ENCODE peak calls at places on chromosome 9, in six cellular contexts. F, E, Q, B, C and M are unnamed samples.

GRCh38 chr9:87950765-87951488 is 23.4 kb downstream of the CDK20 start:
- DNase-seq in C (no peak), B (no peak), E (no peak), F (peak; percentile 66), Q (no peak), M (no peak)

GRCh38 chr9:133612051-133612450 is 2.9 kb upstream of the FAM163B start:
- DNase-seq in Q (no peak), E (no peak), F (no peak), C (no peak), B (no peak), M (no peak)

GRCh38 chr9:98357921-98358535 is 102.6 kb upstream of the TBC1D2 start:
- DNase-seq in Q (no peak), F (peak; percentile 66), C (no peak), B (no peak), E (no peak), M (no peak)

GRCh38 chr9:123322771-123323481 is 33.1 kb upstream of the CRB2 start:
- DNase-seq in F (no peak), Q (no peak), E (no peak), B (no peak), C (no peak), M (no peak)

GRCh38 chr9:70594546-70594945 is 180.1 kb upstream of the KLF9 start:
- DNase-seq in B (no peak), Q (no peak), E (no peak), C (no peak), F (no peak), M (no peak)

GRCh38 chr9:85248514-85249312 is 493.0 kb downstream of the AGTPBP1 start:
- DNase-seq in E (no peak), F (peak; percentile 6), Q (no peak), B (no peak), C (no peak), M (no peak)

GRCh38 chr9:124350485-124351263 is 64.6 kb downstream of the PSMB7 start:
- DNase-seq in C (no peak), E (peak; percentile 29), B (peak; percentile 21), F (no peak), Q (no peak), M (no peak)

GRCh38 chr9:134661791-134662142 is 20.2 kb downstream of the COL5A1 start:
- DNase-seq in B (peak; percentile 29), Q (no peak), E (peak; percentile 79), F (no peak), C (no peak), M (no peak)

GRCh38 chr9:23324511-23324910 is 501.5 kb downstream of the ELAVL2 start:
- DNase-seq in E (no peak), Q (no peak), F (no peak), C (no peak), B (no peak), M (no peak)

GRCh38 chr9:96487949-96488348 is 38.0 kb downstream of the HABP4 start:
- DNase-seq in B (no peak), E (peak; percentile 71), C (no peak), F (no peak), Q (peak; percentile 61), M (peak; percentile 75)

GRCh38 chr9:133792721-133793470 is 54.7 kb upstream of the SARDH start:
- DNase-seq in C (peak; percentile 73), Q (peak; percentile 82), E (peak; percentile 89), F (peak; percentile 49), B (peak; percentile 85), M (peak; percentile 85)

GRCh38 chr9:124348831-124349230 is 66.4 kb downstream of the PSMB7 start:
- DNase-seq in Q (no peak), B (no peak), C (no peak), F (no peak), E (peak; percentile 46), M (no peak)

GRCh38 chr9:134455951-134456739 is 129.9 kb downstream of the RXRA start:
- DNase-seq in C (peak; percentile 61), E (peak; percentile 93), F (peak; percentile 64), B (peak; percentile 87), Q (peak; percentile 84), M (peak; percentile 95)

GRCh38 chr9:69976165-69976564 is 67.5 kb upstream of the MAMDC2 start:
- DNase-seq in B (no peak), Q (no peak), C (no peak), F (peak; percentile 56), E (no peak), M (no peak)

GRCh38 chr9:134624827-134625181 is 16.8 kb upstream of the COL5A1 start:
- DNase-seq in F (peak; percentile 79), E (peak; percentile 75), B (peak; percentile 28), C (no peak), Q (no peak), M (peak; percentile 19)

GRCh38 chr9:13213337-13213736 is 66.2 kb downstream of the MPDZ start:
- DNase-seq in F (peak; percentile 30), C (no peak), E (no peak), B (no peak), Q (no peak), M (no peak)

GRCh38 chr9:107807183-107807582 is 317.6 kb upstream of the KLF4 start:
- DNase-seq in B (no peak), F (peak; percentile 55), Q (no peak), E (no peak), C (no peak), M (no peak)

GRCh38 chr9:78031271-78031825 is at the start of gene GNAQ:
- DNase-seq in Q (peak; percentile 35), E (peak; percentile 60), B (no peak), C (no peak), F (peak; percentile 13), M (peak; percentile 35)

GRCh38 chr9:100377015-100377414 is 24.3 kb upstream of the TEX10 start:
- DNase-seq in Q (no peak), B (no peak), F (no peak), C (no peak), E (no peak), M (no peak)

GRCh38 chr9:108234811-108235210 is 621.0 kb downstream of the ACTL7B start:
- DNase-seq in B (no peak), E (no peak), C (no peak), F (no peak), Q (no peak), M (no peak)

GRCh38 chr9:83024501-83025125 is 38.3 kb downstream of the RASEF start:
- DNase-seq in E (no peak), Q (no peak), F (no peak), C (no peak), B (no peak), M (no peak)

GRCh38 chr9:133708123-133708769 is 29.9 kb downstream of the SARDH start:
- DNase-seq in F (no peak), Q (no peak), B (peak; percentile 27), E (peak; percentile 34), C (no peak), M (peak; percentile 33)

GRCh38 chr9:38650564-38650963 is 30.2 kb upstream of the ANKRD18A start:
- DNase-seq in E (no peak), Q (no peak), F (no peak), B (no peak), C (no peak), M (no peak)

GRCh38 chr9:113484258-113484730 is 20.8 kb downstream of the RGS3 start:
- DNase-seq in E (peak; percentile 69), B (no peak), Q (peak; percentile 81), C (peak; percentile 84), F (no peak), M (peak; percentile 79)

GRCh38 chr9:98096091-98096490 is 22.9 kb downstream of the TRIM14 start:
- DNase-seq in E (no peak), F (no peak), C (no peak), Q (no peak), B (no peak), M (no peak)

DNA sequence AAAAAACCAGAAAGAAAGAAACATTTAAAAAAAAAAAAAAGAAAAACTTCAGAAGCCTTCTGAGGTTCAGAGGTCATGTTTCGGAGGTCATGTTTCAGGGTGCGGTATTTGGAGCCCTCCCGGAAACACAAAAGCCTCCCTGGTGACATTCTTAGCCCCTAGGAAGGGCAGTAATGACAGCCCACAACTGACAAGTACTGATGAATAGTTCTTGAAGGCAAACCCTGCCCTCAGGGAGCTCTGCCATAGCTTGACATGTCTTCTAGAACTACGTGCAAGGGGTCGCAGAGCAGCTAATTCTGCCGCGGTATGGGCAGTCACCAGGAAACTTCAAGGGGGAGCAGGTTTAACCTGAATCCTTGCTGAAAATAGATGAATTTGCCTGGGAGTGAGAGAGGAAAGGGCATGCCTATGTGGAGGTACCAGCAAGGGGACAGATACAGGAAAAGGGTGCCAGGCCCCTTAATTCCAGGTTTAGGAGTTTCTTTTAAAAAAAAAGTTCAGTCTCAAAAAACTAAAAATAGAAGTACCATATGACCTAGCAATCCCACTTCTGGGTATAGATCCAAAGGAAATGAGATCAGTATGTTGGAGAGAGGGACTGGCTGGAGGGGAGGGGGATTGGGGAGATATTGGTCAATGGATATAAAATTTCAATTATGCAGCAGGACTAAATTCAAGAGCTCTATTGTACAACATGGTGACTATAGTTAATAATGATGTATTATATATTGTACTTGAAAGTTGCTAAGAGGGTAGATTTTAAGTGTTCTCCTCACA is 98.4 kb downstream of the C9orf152 start:
- DNase-seq in B (no peak), F (no peak), C (no peak), E (no peak), Q (no peak), M (no peak)
- H3K4me1 ChIP-seq in B (peaks cover 32% of the 10 kb centered on the region), F (no peaks in the 10 kb centered on the region), C (peaks cover 11% of the 10 kb centered on the region), E (peaks cover 8% of the 10 kb centered on the region), Q (peaks cover 6% of the 10 kb centered on the region), M (peaks cover 7% of the 10 kb centered on the region)

GRCh38 chr9:127786773-127787123 is 914 bp downstream of the CDK9 start:
- DNase-seq in Q (no peak), E (no peak), F (no peak), C (no peak), B (no peak), M (no peak)

GRCh38 chr9:127785933-127786772 is at the start of gene CDK9:
- DNase-seq in Q (peak; percentile 92), E (peak; percentile 94), B (peak; percentile 91), F (peak; percentile 79), C (peak; percentile 93), M (peak; percentile 90)

GRCh38 chr9:127790094-127790855 is 4.4 kb downstream of the CDK9 start:
- DNase-seq in F (no peak), C (no peak), E (no peak), B (no peak), Q (no peak), M (peak; percentile 8)

GRCh38 chr9:127789179-127789578 is 3.3 kb downstream of the CDK9 start:
- DNase-seq in C (no peak), E (no peak), B (no peak), F (no peak), Q (no peak), M (peak; percentile 55)

GRCh38 chr9:127788337-127789011 is 2.6 kb downstream of the CDK9 start:
- DNase-seq in E (no peak), Q (no peak), B (no peak), C (no peak), F (no peak), M (peak; percentile 66)
- H3K4me1 ChIP-seq in E (no peaks in the 10 kb centered on the region), Q (peaks cover 10% of the 10 kb centered on the region), B (peaks cover 78% of the 10 kb centered on the region), C (peaks cover 22% of the 10 kb centered on the region), F (peaks cover 10% of the 10 kb centered on the region), M (peaks cover 6% of the 10 kb centered on the region)

GRCh38 chr9:136536721-136537241 is 9.1 kb downstream of the NOTCH1 start:
- DNase-seq in Q (no peak), B (no peak), C (no peak), F (no peak), E (no peak), M (no peak)
- H3K4me1 ChIP-seq in Q (peaks cover 56% of the 10 kb centered on the region), B (peaks cover 94% of the 10 kb centered on the region), C (peaks cover 68% of the 10 kb centered on the region), F (peaks cover 18% of the 10 kb centered on the region), E (no peaks in the 10 kb centered on the region), M (peaks cover 21% of the 10 kb centered on the region)

DNA sequence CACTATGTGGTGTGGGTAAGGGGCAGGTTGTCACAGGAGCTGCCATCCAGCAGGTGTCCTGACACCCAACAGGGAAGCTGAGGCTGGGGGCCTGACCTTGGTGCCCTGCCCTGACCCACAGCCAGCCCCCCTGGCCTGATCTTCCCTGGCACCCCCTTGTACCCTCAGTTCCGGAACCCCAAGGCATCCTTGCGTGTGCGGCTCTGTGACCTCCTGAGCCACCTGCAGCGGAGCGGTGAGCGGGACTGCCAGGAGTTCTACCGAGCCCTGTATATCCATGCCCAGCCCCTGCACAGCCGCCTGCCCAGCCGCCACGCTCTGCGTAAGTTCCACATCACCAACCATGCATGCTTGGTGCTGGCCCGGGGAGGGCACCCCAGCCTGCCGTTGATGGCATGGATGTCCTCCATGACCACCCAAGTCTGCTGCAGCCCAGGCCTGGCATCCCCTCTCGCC is 14.4 kb downstream of the CARD19 start:
- DNase-seq in B (peak; percentile 34), F (no peak), C (no peak), E (peak; percentile 45), Q (no peak), M (no peak)
- H3K4me1 ChIP-seq in B (peaks cover 83% of the 10 kb centered on the region), F (peaks cover 24% of the 10 kb centered on the region), C (peaks cover 1% of the 10 kb centered on the region), E (no peaks in the 10 kb centered on the region), Q (no peaks in the 10 kb centered on the region), M (no peaks in the 10 kb centered on the region)